ENCODE peak calls at places on chromosomes 12 and 14, in ten cellular contexts. One of them, this sample, is unnamed.

GRCh38 chr12:69112616-69113015 is 126.8 kb upstream of the CPSF6 start:
- DNase-seq in AG10803: no peak
- DNase-seq in sciatic nerve: no peak
- DNase-seq in KG1: no peak
- DNase-seq in amniotic stem cell: no peak
- DNase-seq in AG08396: no peak
- DNase-seq in mesendoderm: no peak
- DNase-seq in left cardiac atrium: no peak
- DNase-seq in HuH-7.5: no peak
- DNase-seq in skeletal muscle cell: no peak
- DNase-seq in this sample: no peak

GRCh38 chr12:115402443-115403170 is 718.6 kb upstream of the TBX3 start:
- DNase-seq in AG10803: peak
- DNase-seq in sciatic nerve: no peak
- DNase-seq in KG1: no peak
- DNase-seq in amniotic stem cell: no peak
- DNase-seq in AG08396: no peak
- DNase-seq in mesendoderm: no peak
- DNase-seq in left cardiac atrium: no peak
- DNase-seq in HuH-7.5: no peak
- DNase-seq in skeletal muscle cell: no peak
- DNase-seq in this sample: no peak

GRCh38 chr12:118326971-118327370 is 45.7 kb downstream of the TAOK3 start:
- DNase-seq in AG10803: peak
- DNase-seq in sciatic nerve: no peak
- DNase-seq in KG1: no peak
- DNase-seq in amniotic stem cell: peak
- DNase-seq in AG08396: no peak
- DNase-seq in mesendoderm: no peak
- DNase-seq in left cardiac atrium: no peak
- DNase-seq in HuH-7.5: no peak
- DNase-seq in skeletal muscle cell: no peak
- DNase-seq in this sample: no peak

GRCh38 chr14:72965249-72965648 is 39.0 kb downstream of the DCAF4 start:
- DNase-seq in AG10803: peak
- DNase-seq in sciatic nerve: no peak
- DNase-seq in KG1: no peak
- DNase-seq in amniotic stem cell: no peak
- DNase-seq in AG08396: peak
- DNase-seq in mesendoderm: no peak
- DNase-seq in left cardiac atrium: no peak
- DNase-seq in HuH-7.5: no peak
- DNase-seq in skeletal muscle cell: no peak
- DNase-seq in this sample: no peak

GRCh38 chr14:34425095-34425851 is 36.8 kb downstream of the SPTSSA start:
- DNase-seq in AG10803: no peak
- DNase-seq in sciatic nerve: no peak
- DNase-seq in KG1: no peak
- DNase-seq in amniotic stem cell: no peak
- DNase-seq in AG08396: no peak
- DNase-seq in mesendoderm: peak
- DNase-seq in left cardiac atrium: no peak
- DNase-seq in HuH-7.5: no peak
- DNase-seq in skeletal muscle cell: no peak
- DNase-seq in this sample: no peak

GRCh38 chr12:102551186-102551585 is 70.8 kb upstream of the IGF1 start:
- DNase-seq in AG10803: no peak
- DNase-seq in sciatic nerve: no peak
- DNase-seq in KG1: no peak
- DNase-seq in amniotic stem cell: no peak
- DNase-seq in AG08396: no peak
- DNase-seq in mesendoderm: no peak
- DNase-seq in left cardiac atrium: no peak
- DNase-seq in HuH-7.5: no peak
- DNase-seq in skeletal muscle cell: no peak
- DNase-seq in this sample: no peak

GRCh38 chr12:2387051-2387834 is 334.5 kb downstream of the CACNA1C start:
- DNase-seq in AG10803: peak
- DNase-seq in sciatic nerve: no peak
- DNase-seq in KG1: no peak
- DNase-seq in amniotic stem cell: no peak
- DNase-seq in AG08396: no peak
- DNase-seq in mesendoderm: no peak
- DNase-seq in left cardiac atrium: no peak
- DNase-seq in HuH-7.5: no peak
- DNase-seq in skeletal muscle cell: no peak
- DNase-seq in this sample: no peak

GRCh38 chr14:76986261-76986565 is 42.3 kb downstream of the IRF2BPL start:
- DNase-seq in AG10803: no peak
- DNase-seq in sciatic nerve: no peak
- DNase-seq in KG1: no peak
- DNase-seq in amniotic stem cell: no peak
- DNase-seq in AG08396: no peak
- DNase-seq in mesendoderm: peak
- DNase-seq in left cardiac atrium: no peak
- DNase-seq in HuH-7.5: no peak
- DNase-seq in skeletal muscle cell: no peak
- DNase-seq in this sample: no peak

GRCh38 chr14:49581961-49582210 is 4.3 kb downstream of the RPS29 start:
- DNase-seq in AG10803: no peak
- DNase-seq in sciatic nerve: no peak
- DNase-seq in KG1: no peak
- DNase-seq in amniotic stem cell: no peak
- DNase-seq in AG08396: no peak
- DNase-seq in mesendoderm: no peak
- DNase-seq in left cardiac atrium: no peak
- DNase-seq in HuH-7.5: no peak
- DNase-seq in skeletal muscle cell: no peak
- DNase-seq in this sample: no peak